ENCODE peak calls at places on chromosomes 4 and X, in nine cellular contexts. Y is AG08395; E is T-helper 2 cell; A is GM19239; K is activated CD4-positive, alpha-beta T cell treated with anti-CD3 and anti-CD28 coated beads, Interleukin-2, amount 50 U/mL, for 1 hour; R is T follicular helper cell; Q is stimulated activated CD8-positive, alpha-beta memory T cell treated with anti-CD3 and anti-CD28 coated beads, Interleukin-4, amount 100 ng/mL, for 4 hours; G is activated CD8-positive, alpha-beta T cell treated with anti-CD3 and anti-CD28 coated beads, Interleukin-2, amount 10 ng/mL, durations not matched to agents 7 days and 5 days; S is T-helper 9 cell. N is an unnamed sample.

GRCh38 chr4:6472008-6472386 is 417 bp downstream of the PPP2R2C start:
- DNase-seq in Y (no peak), E (no peak), A (no peak), K (no peak), R (no peak), Q (no peak), G (no peak), S (no peak), N (no peak)

GRCh38 chrX:129772796-129773431 is 6.8 kb upstream of the SASH3 start:
- DNase-seq in Y (no peak), E (no peak), A (no peak), K (no peak), R (no peak), Q (no peak), G (peak), S (no peak), N (no peak)

GRCh38 chr4:186030795-186031194 is 38.2 kb upstream of the TLR3 start:
- DNase-seq in Y (no peak), E (no peak), A (no peak), K (no peak), R (no peak), Q (no peak), G (no peak), S (no peak), N (no peak)

GRCh38 chrX:10077425-10078188 is 79.2 kb upstream of the CLCN4 start:
- DNase-seq in Y (peak), E (no peak), A (no peak), K (no peak), R (no peak), Q (no peak), G (no peak), S (no peak), N (no peak)

GRCh38 chr4:55947912-55948725 is 626 bp upstream of the CEP135 start:
- DNase-seq in Y (peak), E (no peak), A (no peak), K (peak), R (peak), Q (peak), G (peak), S (peak), N (peak)

GRCh38 chr4:172998527-172999469 is 169.8 kb upstream of the GALNT7 start:
- DNase-seq in Y (peak), E (no peak), A (no peak), K (no peak), R (no peak), Q (no peak), G (no peak), S (no peak), N (peak)

GRCh38 chr4:48985976-48986653 is at the start of gene CWH43:
- DNase-seq in Y (no peak), E (no peak), A (no peak), K (no peak), R (no peak), Q (no peak), G (no peak), S (no peak), N (no peak)

GRCh38 chrX:45479835-45480422 is 279.3 kb upstream of the DIPK2B start:
- DNase-seq in Y (peak), E (no peak), A (no peak), K (no peak), R (no peak), Q (no peak), G (no peak), S (no peak), N (peak)

GRCh38 chrX:68579810-68580209 is 67.7 kb upstream of the STARD8 start:
- DNase-seq in Y (no peak), E (no peak), A (no peak), K (no peak), R (no peak), Q (no peak), G (no peak), S (no peak), N (no peak)

GRCh38 chr4:118918388-118918787 is 29.7 kb downstream of the SYNPO2 start:
- DNase-seq in Y (peak), E (no peak), A (no peak), K (no peak), R (no peak), Q (no peak), G (no peak), S (no peak), N (peak)

GRCh38 chrX:4193500-4193899 is 480.1 kb upstream of the PRKX start:
- DNase-seq in Y (no peak), E (no peak), A (no peak), K (no peak), R (no peak), Q (no peak), G (no peak), S (no peak), N (no peak)

GRCh38 chrX:135892781-135893180 is 463 bp downstream of the CT45A10 start:
- DNase-seq in Y (no peak), E (no peak), A (no peak), K (no peak), R (no peak), Q (no peak), G (no peak), S (no peak), N (no peak)

GRCh38 chr4:108149588-108150380 is 18.9 kb downstream of the LEF1 start:
- DNase-seq in Y (peak), E (no peak), A (no peak), K (no peak), R (no peak), Q (no peak), G (no peak), S (no peak), N (peak)

GRCh38 chrX:46308106-46308505 is 237.1 kb downstream of the ZNF674 start:
- DNase-seq in Y (no peak), E (no peak), A (no peak), K (no peak), R (no peak), Q (no peak), G (no peak), S (no peak), N (no peak)

GRCh38 chrX:21740329-21741274 is 17.3 kb downstream of the SMPX start:
- DNase-seq in Y (no peak), E (no peak), A (no peak), K (no peak), R (no peak), Q (no peak), G (no peak), S (no peak), N (no peak)

GRCh38 chrX:154010330-154011087 is 9.2 kb downstream of the IRAK1 start:
- DNase-seq in Y (no peak), E (no peak), A (no peak), K (no peak), R (no peak), Q (no peak), G (no peak), S (no peak), N (peak)

GRCh38 chr4:174100910-174101309 is 182.6 kb downstream of the FBXO8 start:
- DNase-seq in Y (no peak), E (no peak), A (no peak), K (no peak), R (no peak), Q (no peak), G (no peak), S (no peak), N (no peak)

N was measured in fibroblast of gingiva.